ENCODE peak calls at places on chromosomes 16 and 17, in four cellular contexts. J is tibial artery, W is astrocyte, K is HCT116. Z is an unnamed sample.
A peak's percentile ranks its signal among the peaks of the same experiment; 100 is the strongest.

GRCh38 chr17:44733753-44734152 is 25.0 kb upstream of the ADAM11 start:
- DNase-seq in J (no peak), K (no peak), W (no peak), Z (no peak)

GRCh38 chr16:87324411-87325275 is 7.5 kb upstream of the C16orf95 start:
- DNase-seq in W (no peak), J (no peak), K (no peak), Z (peak; percentile 30)

GRCh38 chr16:57479043-57479421 is 7.3 kb downstream of the DOK4 start:
- DNase-seq in J (no peak), W (no peak), K (no peak), Z (no peak)

GRCh38 chr17:40399185-40399584 is 18.5 kb downstream of the TOP2A start:
- DNase-seq in K (peak; percentile 32), J (no peak), W (peak; percentile 40), Z (no peak)

GRCh38 chr17:28714281-28714680 is 2.6 kb upstream of the PROCA1 start:
- DNase-seq in W (no peak), J (no peak), K (no peak), Z (no peak)

GRCh38 chr16:12020007-12020406 is 43.5 kb downstream of the SNX29 start:
- DNase-seq in W (no peak), J (no peak), K (no peak), Z (no peak)

GRCh38 chr16:69399361-69399760 is 13.6 kb upstream of the TERF2 start:
- DNase-seq in J (no peak), W (no peak), K (no peak), Z (no peak)

GRCh38 chr16:49756971-49757743 is 98.8 kb downstream of the ZNF423 start:
- DNase-seq in W (peak; percentile 89), J (no peak), K (no peak), Z (no peak)

GRCh38 chr16:10981697-10982216 is 37.4 kb downstream of the CLEC16A start:
- DNase-seq in J (no peak), K (peak; percentile 42), W (no peak), Z (no peak)

GRCh38 chr17:35871415-35871814 is 2.7 kb upstream of the HEATR9 start:
- DNase-seq in W (no peak), K (no peak), J (no peak), Z (no peak)

DNA sequence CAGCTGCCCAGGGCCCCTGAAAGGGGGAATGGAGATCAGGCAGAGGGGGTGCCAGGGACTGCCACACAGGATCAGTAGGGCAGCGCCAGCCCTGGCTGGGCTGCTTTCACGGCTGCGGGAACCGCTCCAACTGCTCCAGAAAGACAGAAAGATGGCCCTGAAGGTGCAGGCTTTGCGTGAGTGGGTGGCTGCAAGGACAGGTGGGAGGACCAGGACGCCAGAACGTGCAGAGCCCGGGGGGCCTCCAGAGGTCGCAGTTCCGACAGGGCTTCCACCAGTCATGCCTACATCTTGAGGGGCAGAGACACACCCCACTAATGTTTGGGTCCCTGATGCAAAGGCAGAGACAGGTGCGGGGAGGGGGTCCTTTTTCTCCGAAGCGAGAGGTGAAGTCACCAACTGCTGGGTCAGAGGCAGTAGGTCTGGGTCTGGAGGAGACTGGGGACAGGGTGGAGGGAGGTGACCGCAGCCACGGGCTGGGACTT is 790 bp upstream of the ATP6V0C start:
- DNase-seq in J (no peak), K (no peak), W (no peak), Z (no peak)
- TF ChIP-seq CTCF in J (no peak), K (no peak), W (no peak), Z (no peak)

GRCh38 chr17:77887110-77887463 is 71.4 kb upstream of the TNRC6C start:
- DNase-seq in J (no peak), K (no peak), W (no peak), Z (no peak)
- H3K27me3 ChIP-seq in J (no peaks in the 10 kb centered on the region), K (peaks cover 43% of the 10 kb centered on the region), W (peaks cover 38% of the 10 kb centered on the region), Z (peaks cover 44% of the 10 kb centered on the region)

DNA sequence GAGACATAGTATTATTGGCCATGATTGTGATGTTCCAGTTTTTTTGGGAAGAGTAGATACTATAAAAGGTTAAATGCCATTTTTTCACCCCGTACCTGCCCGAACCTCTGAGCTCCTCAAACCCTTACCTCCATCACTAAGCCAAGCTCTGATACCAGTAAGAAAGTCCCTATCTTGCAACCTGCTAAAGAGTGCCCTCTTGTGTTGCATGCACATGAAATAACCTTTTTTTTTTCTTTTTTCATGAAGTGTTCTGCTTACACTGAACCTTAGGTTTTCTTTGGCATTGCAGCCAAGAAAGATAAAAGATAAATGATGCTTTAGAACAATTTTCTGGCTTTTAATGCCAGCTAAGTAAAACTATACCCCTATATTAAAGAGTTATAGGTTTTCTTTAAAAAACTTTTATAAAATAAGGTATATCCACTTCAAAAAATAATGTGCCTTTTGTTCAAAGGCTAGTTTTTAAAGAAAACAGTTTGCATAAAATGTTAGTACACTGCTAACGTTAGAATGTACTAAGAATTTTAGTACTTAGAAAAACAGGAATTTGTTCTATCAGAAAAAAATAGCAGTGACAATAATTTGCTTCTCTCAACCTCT is 295.3 kb upstream of the PMFBP1 start:
- DNase-seq in W (no peak), K (peak; percentile 28), J (no peak), Z (no peak)
- TF ChIP-seq CTCF in W (peak; percentile 57), K (peak; percentile 58), J (peak; percentile 56), Z (peak; percentile 65)

GRCh38 chr17:57044976-57045867 is 39.8 kb upstream of the AKAP1 start:
- DNase-seq in J (no peak), W (no peak), K (no peak), Z (no peak)
- H3K27me3 ChIP-seq in J (peaks cover 4% of the 10 kb centered on the region), W (peaks cover 39% of the 10 kb centered on the region), K (peaks cover 6% of the 10 kb centered on the region), Z (peaks cover 38% of the 10 kb centered on the region)

GRCh38 chr17:73247728-73248127 is 14.0 kb downstream of the CPSF4L start:
- DNase-seq in J (no peak), W (no peak), K (no peak), Z (no peak)
- TF ChIP-seq CTCF in J (no peak), W (no peak), K (no peak), Z (no peak)

GRCh38 chr16:67647111-67647651 is 2.2 kb downstream of the CARMIL2 start:
- DNase-seq in W (no peak), J (no peak), K (no peak), Z (no peak)

GRCh38 chr16:67647681-67648080 is 2.7 kb downstream of the CARMIL2 start:
- DNase-seq in W (no peak), K (no peak), J (no peak), Z (no peak)

GRCh38 chr16:67648764-67649407 is 3.9 kb downstream of the CARMIL2 start:
- DNase-seq in J (no peak), W (no peak), K (no peak), Z (no peak)

GRCh38 chr16:67649494-67649931 is 4.6 kb downstream of the CARMIL2 start:
- DNase-seq in W (no peak), K (no peak), J (no peak), Z (no peak)

GRCh38 chr16:67648088-67648763 is 3.3 kb downstream of the CARMIL2 start:
- DNase-seq in W (no peak), K (no peak), J (no peak), Z (no peak)
- H3K27me3 ChIP-seq in W (peaks cover 55% of the 10 kb centered on the region), K (no peaks in the 10 kb centered on the region), J (peaks cover 89% of the 10 kb centered on the region), Z (peaks cover 95% of the 10 kb centered on the region)

GRCh38 chr17:80986046-80986445 is 5.6 kb upstream of the CHMP6 start:
- DNase-seq in W (no peak), J (no peak), K (no peak), Z (no peak)

GRCh38 chr17:80986816-80987480 is 4.7 kb upstream of the CHMP6 start:
- DNase-seq in W (no peak), J (peak; percentile 44), K (no peak), Z (no peak)

GRCh38 chr17:80982426-80982974 is 9.1 kb upstream of the CHMP6 start:
- DNase-seq in J (no peak), K (no peak), W (no peak), Z (no peak)

GRCh38 chr17:80983545-80983944 is 8.1 kb upstream of the CHMP6 start:
- DNase-seq in K (no peak), J (no peak), W (no peak), Z (no peak)

GRCh38 chr17:80984749-80985148 is 6.9 kb upstream of the CHMP6 start:
- DNase-seq in K (peak; percentile 88), J (peak; percentile 55), W (peak; percentile 97), Z (no peak)
- TF ChIP-seq CTCF in K (peak; percentile 52), J (peak; percentile 17), W (peak; percentile 32), Z (no peak)

GRCh38 chr17:4827399-4827798 is 5.7 kb upstream of the MINK1 start:
- DNase-seq in J (no peak), K (no peak), W (no peak), Z (no peak)
- H3K27me3 ChIP-seq in J (no peaks in the 10 kb centered on the region), K (no peaks in the 10 kb centered on the region), W (no peaks in the 10 kb centered on the region), Z (no peaks in the 10 kb centered on the region)

DNA sequence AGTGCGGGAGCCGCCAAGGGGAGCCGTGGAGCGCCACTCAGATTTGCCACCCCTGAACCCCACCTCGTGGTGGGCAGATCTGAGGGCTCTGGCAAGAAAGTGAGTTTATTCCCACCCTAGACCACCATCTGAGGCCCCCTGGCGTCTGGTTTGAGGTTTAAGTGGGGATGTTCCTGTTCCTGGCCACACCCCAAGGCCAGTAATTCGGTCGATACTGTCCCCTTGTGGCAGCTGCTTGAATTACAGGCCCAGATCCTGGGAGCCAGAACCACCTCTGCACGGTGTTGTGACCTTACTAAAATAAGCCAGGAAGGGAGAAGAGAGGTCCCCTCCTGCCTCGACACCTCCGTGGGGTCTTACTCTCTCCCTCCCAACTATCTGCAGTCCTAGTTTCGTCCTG is 3.3 kb upstream of the LAT start:
- DNase-seq in W (no peak), J (no peak), K (no peak), Z (no peak)
- TF ChIP-seq CTCF in W (peak; percentile 36), J (peak; percentile 7), K (peak; percentile 90), Z (peak; percentile 38)

GRCh38 chr17:74113326-74113725 is 90.2 kb upstream of the RPL38 start:
- DNase-seq in J (no peak), W (no peak), K (no peak), Z (no peak)
- H3K27me3 ChIP-seq in J (peaks cover 50% of the 10 kb centered on the region), W (no peaks in the 10 kb centered on the region), K (peaks cover 24% of the 10 kb centered on the region), Z (peaks cover 28% of the 10 kb centered on the region)

Z was measured in transverse colon.